ENCODE peak calls at places on chromosomes 4 and X, in six cellular contexts. L is cardiac fibroblast, T is mucosa of descending colon, M is choroid plexus epithelial cell, Y is tibial artery, K is lung. D is an unnamed sample.

GRCh38 chrX:48786341-48786800 is at the start of gene GATA1:
- DNase-seq in Y (no peak), M (no peak), L (no peak), K (no peak), T (no peak), D (no peak)

GRCh38 chrX:136814847-136815634 is 34.3 kb upstream of the ARHGEF6 start:
- DNase-seq in M (no peak), Y (no peak), T (no peak), L (no peak), K (no peak), D (no peak)

GRCh38 chrX:12978205-12979010 is 3.5 kb downstream of the TMSB4X start:
- DNase-seq in M (peak), Y (peak), K (no peak), L (peak), T (peak), D (peak)

GRCh38 chrX:101958139-101958538 is 26.3 kb upstream of the ZMAT1 start:
- DNase-seq in M (peak), L (peak), K (no peak), Y (no peak), T (no peak), D (no peak)

GRCh38 chr4:2096073-2096609 is 37.0 kb downstream of the NAT8L start:
- DNase-seq in T (no peak), L (no peak), K (no peak), M (no peak), Y (no peak), D (no peak)

GRCh38 chrX:80223922-80224579 is 196.2 kb upstream of the TENT5D start:
- DNase-seq in K (no peak), Y (no peak), L (no peak), T (no peak), M (no peak), D (no peak)

GRCh38 chr4:174592985-174593335 is 70.7 kb upstream of the HPGD start:
- DNase-seq in T (no peak), K (no peak), Y (no peak), M (peak), L (peak), D (peak)

GRCh38 chr4:168924648-168925047 is 85.4 kb downstream of the CBR4 start:
- DNase-seq in L (no peak), Y (no peak), T (no peak), K (no peak), M (no peak), D (no peak)

GRCh38 chr4:84479663-84480062 is 19.4 kb downstream of the NKX6-1 start:
- DNase-seq in L (no peak), M (no peak), Y (no peak), K (no peak), T (no peak), D (no peak)

GRCh38 chr4:186149872-186150271 is 41.5 kb upstream of the CYP4V2 start:
- DNase-seq in M (peak), Y (peak), L (peak), K (no peak), T (no peak), D (peak)
- H3K4me3 ChIP-seq in M (peak), Y (peak), L (peak), K (no peak), T (no peak), D (no peak)

GRCh38 chrX:77276742-77277141 is 170.4 kb upstream of the FGF16 start:
- DNase-seq in T (no peak), L (no peak), Y (no peak), M (no peak), K (no peak), D (no peak)
- TF ChIP-seq CTCF in T (no peak), L (no peak), Y (no peak), M (no peak), K (no peak), D (no peak)

GRCh38 chr4:158721680-158722079 is 1.5 kb downstream of the PPID start:
- DNase-seq in M (no peak), K (no peak), Y (no peak), L (no peak), T (no peak), D (no peak)
- H3K4me3 ChIP-seq in M (no peak), K (no peak), Y (peak), L (no peak), T (no peak), D (no peak)

DNA sequence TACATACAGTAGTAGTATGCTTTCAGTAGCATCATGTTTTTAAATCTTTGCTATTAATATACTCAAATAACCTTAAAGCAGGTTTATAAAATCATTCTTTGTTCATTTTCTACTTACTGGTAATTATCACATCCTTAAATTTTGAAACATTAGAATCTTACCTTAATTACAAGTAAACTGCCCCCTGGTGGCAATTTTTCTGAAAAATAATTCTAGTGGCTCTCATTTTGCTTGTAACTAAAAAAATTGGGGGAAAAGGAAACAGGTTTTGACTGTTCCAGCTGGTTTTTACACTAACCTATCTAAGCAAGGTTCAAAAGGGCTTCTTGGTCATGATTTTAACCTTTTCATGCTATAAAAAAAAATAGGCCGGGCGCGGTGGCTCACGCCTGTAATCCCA is 18.5 kb upstream of the DCAF4L1 start:
- DNase-seq in K (no peak), Y (no peak), L (peak), M (peak), T (no peak), D (no peak)
- TF ChIP-seq CTCF in K (no peak), Y (no peak), L (peak), M (peak), T (no peak), D (peak)

GRCh38 chrX:103329991-103330390 is at the start of gene TCEAL7:
- DNase-seq in K (no peak), M (peak), T (no peak), L (peak), Y (peak), D (peak)
- H3K4me3 ChIP-seq in K (no peak), M (peak), T (no peak), L (peak), Y (peak), D (peak)

D was measured in retinal pigment epithelial cell.